ENCODE peak calls at places on chromosomes 3 and 15, in six cellular contexts. G is nephron progenitor cell, Q is neural crest cell, S is PC-3, N is astrocyte, W is glutamatergic neuron. D is an unnamed sample.

GRCh38 chr3:76432396-76432795 is 607.5 kb upstream of the ROBO2 start:
- DNase-seq in N (no peak), S (no peak), Q (no peak), W (no peak), G (no peak), D (no peak)

GRCh38 chr3:45554001-45554691 is 40.4 kb upstream of the LIMD1 start:
- DNase-seq in S (no peak), G (peak; percentile 26), W (no peak), Q (no peak), N (peak; percentile 69), D (no peak)

GRCh38 chr3:153173758-153174516 is 11.9 kb downstream of the RAP2B start:
- DNase-seq in G (no peak), N (peak; percentile 41), Q (no peak), W (no peak), S (peak; percentile 52), D (peak; percentile 60)

GRCh38 chr3:135134293-135134692 is 339.2 kb downstream of the EPHB1 start:
- DNase-seq in W (no peak), G (no peak), Q (no peak), N (no peak), S (no peak), D (no peak)

GRCh38 chr3:54320376-54320775 is 198.0 kb downstream of the CACNA2D3 start:
- DNase-seq in W (no peak), N (no peak), Q (no peak), G (no peak), S (no peak), D (no peak)

GRCh38 chr15:82047493-82048446 is 2.0 kb upstream of the MEX3B start:
- DNase-seq in S (no peak), W (no peak), N (peak; percentile 31), G (no peak), Q (no peak), D (no peak)

GRCh38 chr3:74106882-74107281 is 482.1 kb upstream of the PDZRN3 start:
- DNase-seq in Q (no peak), N (no peak), G (no peak), S (no peak), W (no peak), D (no peak)

GRCh38 chr3:60504827-60505457 is 746.3 kb downstream of the FHIT start:
- DNase-seq in N (no peak), S (no peak), G (no peak), W (no peak), Q (no peak), D (no peak)

GRCh38 chr3:190382082-190382481 is 5.9 kb upstream of the CLDN16 start:
- DNase-seq in W (no peak), Q (no peak), G (no peak), S (peak; percentile 91), N (peak; percentile 90), D (no peak)

GRCh38 chr3:51686512-51687215 is 15.6 kb downstream of the TEX264 start:
- DNase-seq in W (no peak), N (peak; percentile 16), G (no peak), Q (no peak), S (peak; percentile 48), D (no peak)

GRCh38 chr3:37321260-37321852 is 147.0 kb upstream of the LRRFIP2 start:
- DNase-seq in Q (no peak), G (no peak), W (no peak), S (no peak), N (peak; percentile 60), D (no peak)

GRCh38 chr15:100671858-100672543 is 69.6 kb downstream of the ASB7 start:
- DNase-seq in N (no peak), Q (peak; percentile 33), W (no peak), S (peak; percentile 47), G (peak; percentile 45), D (peak; percentile 33)

GRCh38 chr15:31145271-31145911 is 43.9 kb upstream of the TRPM1 start:
- DNase-seq in S (peak; percentile 32), W (no peak), G (no peak), Q (no peak), N (peak; percentile 15), D (no peak)

GRCh38 chr3:166274996-166275395 is 437.8 kb upstream of the BCHE start:
- DNase-seq in S (no peak), W (no peak), Q (no peak), G (no peak), N (peak; percentile 56), D (no peak)

GRCh38 chr3:186786810-186787375 is 3.5 kb downstream of the EIF4A2 start:
- DNase-seq in W (no peak), G (no peak), N (no peak), S (no peak), Q (no peak), D (no peak)

GRCh38 chr15:92578096-92578835 is 77.3 kb downstream of the FAM174B start:
- DNase-seq in G (no peak), S (no peak), W (no peak), N (no peak), Q (no peak), D (no peak)

GRCh38 chr15:60391722-60392340 is 6.0 kb downstream of the ANXA2 start:
- DNase-seq in W (no peak), S (no peak), G (no peak), N (no peak), Q (no peak), D (no peak)

GRCh38 chr3:15114466-15115358 is 15.8 kb upstream of the RBSN start:
- DNase-seq in Q (no peak), N (no peak), W (no peak), G (no peak), S (no peak), D (no peak)

GRCh38 chr3:130839815-130840214 is 54.1 kb upstream of the ATP2C1 start:
- DNase-seq in W (no peak), S (no peak), Q (no peak), G (no peak), N (no peak), D (no peak)

GRCh38 chr15:91973481-91973880 is 120.0 kb downstream of the SLCO3A1 start:
- DNase-seq in N (no peak), W (no peak), G (no peak), S (no peak), Q (no peak), D (no peak)

GRCh38 chr3:48847053-48847585 is 555 bp downstream of the PRKAR2A start:
- DNase-seq in N (peak; percentile 70), G (peak; percentile 63), W (peak; percentile 64), Q (peak; percentile 35), S (peak; percentile 87), D (peak; percentile 68)

GRCh38 chr3:29354894-29355293 is 74.0 kb downstream of the RBMS3 start:
- DNase-seq in S (no peak), G (no peak), Q (no peak), W (no peak), N (no peak), D (no peak)

GRCh38 chr3:135973846-135974245 is 8.3 kb downstream of the PPP2R3A start:
- DNase-seq in W (no peak), S (no peak), N (no peak), G (no peak), Q (no peak), D (no peak)

GRCh38 chr3:61928776-61929175 is 367.4 kb downstream of the PTPRG start:
- DNase-seq in Q (no peak), S (no peak), G (no peak), N (no peak), W (no peak), D (no peak)

GRCh38 chr15:65066635-65067333 is 1.0 kb downstream of the RASL12 start:
- DNase-seq in W (no peak), G (peak; percentile 41), N (no peak), S (no peak), Q (no peak), D (no peak)

GRCh38 chr3:177150218-177150916 is 46.9 kb downstream of the TBL1XR1 start:
- DNase-seq in N (peak; percentile 31), Q (no peak), S (no peak), G (no peak), W (no peak), D (no peak)

GRCh38 chr3:197333901-197334639 is 35.7 kb upstream of the DLG1 start:
- DNase-seq in W (no peak), G (no peak), Q (no peak), N (peak; percentile 35), S (no peak), D (no peak)

GRCh38 chr3:192834428-192834827 is 83.2 kb downstream of the MB21D2 start:
- DNase-seq in N (peak; percentile 63), Q (no peak), W (no peak), S (no peak), G (no peak), D (peak; percentile 33)

GRCh38 chr3:192869131-192870027 is 48.3 kb downstream of the MB21D2 start:
- DNase-seq in Q (no peak), G (no peak), N (peak; percentile 62), S (peak; percentile 71), W (no peak), D (peak; percentile 59)

GRCh38 chr3:94308767-94309166 is 245.9 kb downstream of the NSUN3 start:
- DNase-seq in N (no peak), S (no peak), W (no peak), G (no peak), Q (no peak), D (no peak)
- TF ChIP-seq CTCF in N (no peak), S (no peak), W (peak; percentile 23), G (no peak), Q (no peak), D (no peak)

GRCh38 chr15:61517335-61517734 is 288.2 kb upstream of the RORA start:
- DNase-seq in W (no peak), S (no peak), N (no peak), Q (no peak), G (no peak), D (no peak)

GRCh38 chr15:61518191-61518950 is 289.3 kb upstream of the RORA start:
- DNase-seq in N (no peak), G (no peak), W (no peak), Q (no peak), S (peak; percentile 27), D (peak; percentile 4)

GRCh38 chr15:61521961-61522360 is 292.9 kb upstream of the RORA start:
- DNase-seq in W (no peak), N (no peak), S (no peak), G (no peak), Q (no peak), D (no peak)

GRCh38 chr15:61517776-61518175 is 288.7 kb upstream of the RORA start:
- DNase-seq in G (no peak), Q (no peak), W (no peak), N (no peak), S (no peak), D (no peak)

GRCh38 chr15:61519296-61519695 is 290.2 kb upstream of the RORA start:
- DNase-seq in Q (no peak), S (no peak), G (no peak), W (no peak), N (no peak), D (no peak)
- TF ChIP-seq CTCF in Q (no peak), S (no peak), G (no peak), W (no peak), N (no peak), D (no peak)

GRCh38 chr3:79081285-79081684 is 686.5 kb downstream of the ROBO1 start:
- DNase-seq in S (no peak), Q (peak; percentile 6), N (no peak), W (no peak), G (no peak), D (no peak)
- TF ChIP-seq CTCF in S (no peak), Q (no peak), N (no peak), W (no peak), G (no peak), D (no peak)

DNA sequence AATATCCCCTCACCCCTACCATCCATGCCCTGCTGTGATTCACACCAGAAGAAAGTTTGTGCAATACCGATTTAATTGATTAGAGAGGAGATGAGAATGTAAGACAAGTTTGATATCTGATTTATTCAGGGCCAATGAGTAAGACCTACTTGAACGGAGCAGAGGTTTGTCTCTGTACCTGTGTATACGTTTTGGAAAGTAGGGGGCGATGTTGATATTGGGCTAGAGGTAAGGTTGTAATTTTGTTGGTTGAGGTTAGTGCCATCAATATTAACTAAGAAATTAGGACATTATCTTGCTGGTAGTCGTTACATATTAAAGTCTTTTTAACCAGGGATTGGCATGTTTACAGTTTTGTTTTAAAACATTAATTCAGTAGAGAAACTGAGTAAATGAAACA is 20.5 kb downstream of the EAF2 start:
- DNase-seq in G (no peak), W (no peak), N (no peak), Q (no peak), S (peak; percentile 73), D (peak; percentile 6)
- TF ChIP-seq CTCF in G (peak; percentile 32), W (no peak), N (peak; percentile 16), Q (peak; percentile 57), S (peak; percentile 84), D (peak; percentile 25)